ENCODE peak calls at places on chromosomes 3 and 15, in eight cellular contexts. One of them, this sample, is unnamed.

GRCh38 chr15:78208887-78209645 is 25.3 kb downstream of the ACSBG1 start:
- DNase-seq in H9: peak; percentile 26
- DNase-seq in foreskin keratinocyte: no peak
- DNase-seq in fibroblast of lung: no peak
- DNase-seq in aorta: no peak
- DNase-seq in IMR-90: no peak
- DNase-seq in mammary epithelial cell: no peak
- DNase-seq in breast epithelium: peak; percentile 49
- DNase-seq in this sample: no peak

GRCh38 chr15:89299896-89300295 is 34.7 kb downstream of the POLG start:
- DNase-seq in H9: no peak
- DNase-seq in foreskin keratinocyte: no peak
- DNase-seq in fibroblast of lung: peak; percentile 42
- DNase-seq in aorta: no peak
- DNase-seq in IMR-90: peak; percentile 64
- DNase-seq in mammary epithelial cell: no peak
- DNase-seq in breast epithelium: no peak
- DNase-seq in this sample: no peak

GRCh38 chr3:114899186-114899931 is 247.7 kb downstream of the ZBTB20 start:
- DNase-seq in H9: no peak
- DNase-seq in foreskin keratinocyte: no peak
- DNase-seq in fibroblast of lung: no peak
- DNase-seq in aorta: no peak
- DNase-seq in IMR-90: no peak
- DNase-seq in mammary epithelial cell: peak; percentile 2
- DNase-seq in breast epithelium: no peak
- DNase-seq in this sample: no peak

GRCh38 chr15:23397779-23398178 is 43.2 kb downstream of the GOLGA8S start:
- DNase-seq in H9: no peak
- DNase-seq in foreskin keratinocyte: no peak
- DNase-seq in fibroblast of lung: no peak
- DNase-seq in aorta: no peak
- DNase-seq in IMR-90: no peak
- DNase-seq in mammary epithelial cell: no peak
- DNase-seq in breast epithelium: no peak
- DNase-seq in this sample: no peak

GRCh38 chr3:129686941-129687340 is 80.5 kb upstream of the PLXND1 start:
- DNase-seq in H9: no peak
- DNase-seq in foreskin keratinocyte: no peak
- DNase-seq in fibroblast of lung: peak; percentile 19
- DNase-seq in aorta: no peak
- DNase-seq in IMR-90: no peak
- DNase-seq in mammary epithelial cell: no peak
- DNase-seq in breast epithelium: no peak
- DNase-seq in this sample: no peak

GRCh38 chr3:177606891-177607290 is 409.6 kb upstream of the TBL1XR1 start:
- DNase-seq in H9: no peak
- DNase-seq in foreskin keratinocyte: peak; percentile 62
- DNase-seq in fibroblast of lung: no peak
- DNase-seq in aorta: no peak
- DNase-seq in IMR-90: no peak
- DNase-seq in mammary epithelial cell: peak; percentile 52
- DNase-seq in breast epithelium: peak; percentile 57
- DNase-seq in this sample: no peak

GRCh38 chr3:53269888-53270880 is 14.4 kb upstream of the TKT start:
- DNase-seq in H9: peak; percentile 95
- DNase-seq in foreskin keratinocyte: peak; percentile 98
- DNase-seq in fibroblast of lung: peak; percentile 98
- DNase-seq in aorta: peak; percentile 93
- DNase-seq in IMR-90: peak; percentile 98
- DNase-seq in mammary epithelial cell: peak; percentile 100
- DNase-seq in breast epithelium: peak; percentile 88
- DNase-seq in this sample: peak; percentile 98

GRCh38 chr3:155631323-155632019 is 113.4 kb downstream of the PLCH1 start:
- DNase-seq in H9: no peak
- DNase-seq in foreskin keratinocyte: no peak
- DNase-seq in fibroblast of lung: peak; percentile 25
- DNase-seq in aorta: no peak
- DNase-seq in IMR-90: no peak
- DNase-seq in mammary epithelial cell: peak; percentile 5
- DNase-seq in breast epithelium: no peak
- DNase-seq in this sample: no peak

GRCh38 chr15:48774484-48774883 is 36.4 kb downstream of the CEP152 start:
- DNase-seq in H9: no peak
- DNase-seq in foreskin keratinocyte: no peak
- DNase-seq in fibroblast of lung: peak; percentile 79
- DNase-seq in aorta: no peak
- DNase-seq in IMR-90: peak; percentile 53
- DNase-seq in mammary epithelial cell: no peak
- DNase-seq in breast epithelium: no peak
- DNase-seq in this sample: no peak

GRCh38 chr3:150138824-150139223 is 168.1 kb upstream of the PFN2 start:
- DNase-seq in H9: no peak
- DNase-seq in foreskin keratinocyte: no peak
- DNase-seq in fibroblast of lung: no peak
- DNase-seq in aorta: no peak
- DNase-seq in IMR-90: no peak
- DNase-seq in mammary epithelial cell: no peak
- DNase-seq in breast epithelium: no peak
- DNase-seq in this sample: no peak

GRCh38 chr3:13479332-13479581 is 849 bp upstream of the HDAC11 start:
- DNase-seq in H9: no peak
- DNase-seq in foreskin keratinocyte: peak; percentile 38
- DNase-seq in fibroblast of lung: no peak
- DNase-seq in aorta: peak; percentile 85
- DNase-seq in IMR-90: no peak
- DNase-seq in mammary epithelial cell: no peak
- DNase-seq in breast epithelium: no peak
- DNase-seq in this sample: no peak

GRCh38 chr15:92541197-92542190 is 114.1 kb downstream of the FAM174B start:
- DNase-seq in H9: no peak
- DNase-seq in foreskin keratinocyte: peak; percentile 29
- DNase-seq in fibroblast of lung: peak; percentile 77
- DNase-seq in aorta: no peak
- DNase-seq in IMR-90: no peak
- DNase-seq in mammary epithelial cell: peak; percentile 27
- DNase-seq in breast epithelium: no peak
- DNase-seq in this sample: peak; percentile 20

GRCh38 chr3:189169728-189170127 is 2.0 kb upstream of the TPRG1 start:
- DNase-seq in H9: peak; percentile 60
- DNase-seq in foreskin keratinocyte: no peak
- DNase-seq in fibroblast of lung: no peak
- DNase-seq in aorta: no peak
- DNase-seq in IMR-90: no peak
- DNase-seq in mammary epithelial cell: no peak
- DNase-seq in breast epithelium: no peak
- DNase-seq in this sample: no peak

DNA sequence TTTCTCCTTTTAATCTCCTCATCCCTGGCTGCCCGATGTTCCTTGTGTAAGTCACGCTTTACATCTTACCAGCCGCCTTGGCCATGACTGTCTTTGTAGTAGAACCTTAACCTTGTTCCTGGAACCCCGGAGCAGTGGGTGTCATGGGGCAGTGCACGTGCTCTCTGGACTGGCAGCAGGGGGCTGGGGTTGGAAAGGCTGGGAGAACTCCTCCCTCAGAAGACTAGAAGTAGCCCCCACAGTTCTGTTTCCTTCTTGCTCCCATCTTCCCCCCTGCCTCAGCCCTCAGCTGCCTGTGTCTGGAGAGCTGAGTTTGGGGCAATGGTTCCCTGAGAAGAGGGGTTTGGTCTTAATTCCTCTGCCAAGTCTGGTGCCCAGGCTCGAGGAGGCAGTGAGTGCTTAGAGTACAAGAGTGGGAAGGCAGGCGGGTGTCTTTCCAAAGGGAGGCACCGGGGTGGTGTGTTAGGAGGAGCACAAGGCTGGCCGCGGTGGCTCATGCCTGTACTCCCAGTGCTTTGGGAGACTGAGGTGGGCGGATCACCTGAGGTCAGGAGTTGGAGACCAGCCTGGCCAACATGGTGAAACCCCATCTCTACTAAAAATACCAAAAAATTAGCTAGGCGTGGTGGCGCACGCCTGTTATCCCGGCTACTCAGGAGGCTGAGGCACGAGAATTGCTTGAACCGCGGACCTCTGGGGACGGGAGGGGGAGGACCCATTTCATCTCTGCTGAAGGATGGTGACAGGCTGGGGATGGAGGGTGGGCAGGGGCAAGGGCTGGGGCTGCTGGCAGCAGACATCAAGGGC is 100.4 kb downstream of the VGLL4 start:
- DNase-seq in H9: no peak
- DNase-seq in foreskin keratinocyte: no peak
- DNase-seq in fibroblast of lung: no peak
- DNase-seq in aorta: peak; percentile 65
- DNase-seq in IMR-90: no peak
- DNase-seq in mammary epithelial cell: no peak
- DNase-seq in breast epithelium: peak; percentile 38
- DNase-seq in this sample: no peak
- H3K27ac ChIP-seq in H9: no peak overlapping the region
- H3K27ac ChIP-seq in foreskin keratinocyte: no peak overlapping the region
- H3K27ac ChIP-seq in fibroblast of lung: no peak overlapping the region
- H3K27ac ChIP-seq in aorta: no peak overlapping the region
- H3K27ac ChIP-seq in IMR-90: no peak overlapping the region
- H3K27ac ChIP-seq in mammary epithelial cell: no peak overlapping the region
- H3K27ac ChIP-seq in breast epithelium: peak overlapping the region; percentile 84
- H3K27ac ChIP-seq in this sample: no peak overlapping the region

DNA sequence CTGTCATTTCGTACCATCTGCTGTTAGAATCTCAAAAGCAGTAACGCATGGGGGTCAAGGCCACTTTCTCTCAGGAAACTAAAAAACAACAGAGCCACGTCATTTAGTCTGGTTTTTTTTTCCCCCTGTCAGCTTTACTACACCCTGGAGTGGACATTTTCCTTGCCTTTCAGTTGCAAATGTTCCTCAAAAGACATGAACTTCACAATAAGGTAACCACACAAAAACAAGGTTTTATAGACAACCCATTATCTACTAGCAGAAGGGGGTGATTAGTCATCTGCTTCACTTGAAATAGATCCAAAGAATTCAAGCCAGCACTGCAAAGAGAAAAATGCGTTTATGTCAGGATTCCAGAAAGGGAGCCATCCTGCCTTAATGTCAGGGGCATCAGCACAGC is 171.8 kb upstream of the CDIN1 start:
- DNase-seq in H9: no peak
- DNase-seq in foreskin keratinocyte: peak; percentile 41
- DNase-seq in fibroblast of lung: peak; percentile 82
- DNase-seq in aorta: no peak
- DNase-seq in IMR-90: peak; percentile 63
- DNase-seq in mammary epithelial cell: peak; percentile 68
- DNase-seq in breast epithelium: no peak
- DNase-seq in this sample: no peak
- H3K27ac ChIP-seq in H9: no peak overlapping the region
- H3K27ac ChIP-seq in foreskin keratinocyte: no peak overlapping the region
- H3K27ac ChIP-seq in fibroblast of lung: no peak overlapping the region
- H3K27ac ChIP-seq in aorta: no peak overlapping the region
- H3K27ac ChIP-seq in IMR-90: no peak overlapping the region
- H3K27ac ChIP-seq in mammary epithelial cell: no peak overlapping the region
- H3K27ac ChIP-seq in breast epithelium: no peak overlapping the region
- H3K27ac ChIP-seq in this sample: no peak overlapping the region

GRCh38 chr15:44804303-44805046 is 68.1 kb downstream of the TRIM69 start:
- DNase-seq in H9: no peak
- DNase-seq in foreskin keratinocyte: no peak
- DNase-seq in fibroblast of lung: no peak
- DNase-seq in aorta: no peak
- DNase-seq in IMR-90: no peak
- DNase-seq in mammary epithelial cell: no peak
- DNase-seq in breast epithelium: no peak
- DNase-seq in this sample: no peak
- H3K27ac ChIP-seq in H9: no peak overlapping the region
- H3K27ac ChIP-seq in foreskin keratinocyte: no peak overlapping the region
- H3K27ac ChIP-seq in fibroblast of lung: no peak overlapping the region
- H3K27ac ChIP-seq in aorta: no peak overlapping the region
- H3K27ac ChIP-seq in IMR-90: no peak overlapping the region
- H3K27ac ChIP-seq in mammary epithelial cell: no peak overlapping the region
- H3K27ac ChIP-seq in breast epithelium: no peak overlapping the region
- H3K27ac ChIP-seq in this sample: no peak overlapping the region

GRCh38 chr15:55496716-55497115 is 11.3 kb downstream of the DNAAF4 start:
- DNase-seq in H9: no peak
- DNase-seq in foreskin keratinocyte: no peak
- DNase-seq in fibroblast of lung: no peak
- DNase-seq in aorta: no peak
- DNase-seq in IMR-90: no peak
- DNase-seq in mammary epithelial cell: no peak
- DNase-seq in breast epithelium: no peak
- DNase-seq in this sample: no peak

GRCh38 chr15:55499158-55499557 is 8.9 kb downstream of the DNAAF4 start:
- DNase-seq in H9: no peak
- DNase-seq in foreskin keratinocyte: no peak
- DNase-seq in fibroblast of lung: no peak
- DNase-seq in aorta: no peak
- DNase-seq in IMR-90: no peak
- DNase-seq in mammary epithelial cell: no peak
- DNase-seq in breast epithelium: no peak
- DNase-seq in this sample: no peak

DNA sequence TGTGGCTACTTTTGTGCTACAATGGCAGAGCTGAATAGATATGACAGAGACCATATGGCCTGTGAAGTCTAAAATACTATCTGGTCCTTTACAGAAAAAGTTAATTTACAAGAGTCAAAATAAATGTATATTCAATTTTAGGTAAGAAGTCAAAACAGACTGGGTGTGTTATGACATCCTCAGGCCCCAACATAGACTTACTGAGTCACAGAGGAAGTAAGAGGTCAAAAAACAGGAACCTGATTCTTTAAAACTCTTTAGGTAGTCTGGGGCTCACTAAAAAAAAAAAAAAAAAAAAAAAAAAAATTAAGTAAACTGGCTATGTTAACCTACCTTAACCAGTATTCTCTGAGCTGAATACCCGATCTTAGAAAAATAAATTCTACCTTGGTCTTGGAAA is 13.1 kb downstream of the DNAAF4 start:
- DNase-seq in H9: no peak
- DNase-seq in foreskin keratinocyte: no peak
- DNase-seq in fibroblast of lung: no peak
- DNase-seq in aorta: no peak
- DNase-seq in IMR-90: no peak
- DNase-seq in mammary epithelial cell: no peak
- DNase-seq in breast epithelium: no peak
- DNase-seq in this sample: no peak
- H3K27ac ChIP-seq in H9: no peak overlapping the region
- H3K27ac ChIP-seq in foreskin keratinocyte: no peak overlapping the region
- H3K27ac ChIP-seq in fibroblast of lung: no peak overlapping the region
- H3K27ac ChIP-seq in aorta: no peak overlapping the region
- H3K27ac ChIP-seq in IMR-90: no peak overlapping the region
- H3K27ac ChIP-seq in mammary epithelial cell: no peak overlapping the region
- H3K27ac ChIP-seq in breast epithelium: no peak overlapping the region
- H3K27ac ChIP-seq in this sample: no peak overlapping the region